ENCODE peak calls at places on chromosomes 12 and 14, in five cellular contexts. I is H1, V is K562, Z is HepG2, W is GM12878. X is an unnamed sample.

GRCh38 chr14:103151270-103151933 is 28.1 kb downstream of the TNFAIP2 start:
- DNase-seq in W (no peak), Z (no peak), V (no peak), I (no peak), X (no peak)

GRCh38 chr14:90461425-90461824 is 64.6 kb downstream of the CALM1 start:
- DNase-seq in V (no peak), W (no peak), Z (no peak), I (no peak), X (peak)

GRCh38 chr12:108939594-108939993 is 59.7 kb downstream of the DAO start:
- DNase-seq in V (peak), Z (peak), W (peak), I (no peak), X (no peak)

GRCh38 chr12:121803861-121804416 is at the start of gene SETD1B:
- DNase-seq in Z (no peak), I (no peak), W (no peak), V (peak), X (peak)

GRCh38 chr12:108152179-108152538 is 23.1 kb downstream of the WSCD2 start:
- DNase-seq in W (no peak), Z (no peak), I (no peak), V (no peak), X (no peak)

GRCh38 chr12:79378496-79378895 is 312.3 kb downstream of the PAWR start:
- DNase-seq in I (no peak), V (no peak), W (no peak), Z (no peak), X (no peak)

GRCh38 chr14:62015248-62015647 is 253.0 kb downstream of the SNAPC1 start:
- DNase-seq in Z (no peak), V (no peak), I (no peak), W (no peak), X (no peak)

GRCh38 chr14:53183071-53183470 is 29.9 kb upstream of the DDHD1 start:
- DNase-seq in I (no peak), V (no peak), W (no peak), Z (no peak), X (no peak)

GRCh38 chr14:55103005-55103640 is 25.9 kb upstream of the LGALS3 start:
- DNase-seq in Z (peak), V (peak), W (peak), I (peak), X (peak)

GRCh38 chr12:65121956-65122469 is 908 bp upstream of the WIF1 start:
- DNase-seq in Z (no peak), I (no peak), W (no peak), V (no peak), X (no peak)

GRCh38 chr14:70032447-70032846 is 153.2 kb downstream of the SMOC1 start:
- DNase-seq in I (no peak), V (no peak), Z (peak), W (no peak), X (peak)

GRCh38 chr14:105150368-105151111 is 18.0 kb downstream of the JAG2 start:
- DNase-seq in V (no peak), Z (no peak), W (no peak), I (peak), X (no peak)

GRCh38 chr14:105979446-105979845 is 453.1 kb downstream of the TMEM121 start:
- DNase-seq in Z (no peak), W (no peak), I (no peak), V (no peak), X (no peak)

GRCh38 chr12:82040987-82041743 is 282.0 kb upstream of the PPFIA2 start:
- DNase-seq in Z (no peak), W (no peak), V (no peak), I (no peak), X (no peak)

GRCh38 chr12:50517456-50518048 is 12.8 kb downstream of the DIP2B start:
- DNase-seq in W (peak), V (no peak), Z (peak), I (no peak), X (no peak)

GRCh38 chr14:57293851-57294837 is 25.4 kb downstream of the AP5M1 start:
- DNase-seq in I (no peak), Z (no peak), W (no peak), V (no peak), X (no peak)

GRCh38 chr14:73686901-73687300 is 27.3 kb downstream of the PNMA1 start:
- DNase-seq in W (no peak), Z (no peak), I (no peak), V (no peak), X (no peak)

GRCh38 chr14:102088012-102088792 is 1.4 kb upstream of the HSP90AA1 start:
- DNase-seq in I (peak), Z (no peak), V (peak), W (peak), X (no peak)

DNA sequence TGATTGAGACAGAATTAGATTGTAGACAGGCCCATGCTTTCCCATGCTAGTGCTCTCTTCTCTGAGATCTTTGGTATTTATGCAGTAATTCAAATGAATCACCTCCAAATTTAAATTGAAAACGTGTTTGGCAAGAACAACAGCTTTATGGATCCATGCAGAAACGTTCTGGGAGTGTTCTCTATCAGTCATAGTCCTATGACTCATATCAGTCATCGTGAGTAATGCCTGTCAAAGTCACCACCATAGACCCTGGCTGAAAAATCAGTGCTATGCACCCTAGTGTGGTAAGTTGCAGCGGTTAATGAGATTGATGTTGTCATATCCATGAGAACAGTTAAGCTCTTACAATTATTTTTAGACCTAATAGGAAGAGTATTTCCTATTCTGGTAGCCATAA is 90.1 kb upstream of the FOXG1 start:
- DNase-seq in Z (no peak), V (no peak), W (no peak), I (no peak), X (peak)
- TF ChIP-seq HDAC2 in Z (no peak), V (no peak), W (no peak), I (no peak), X (no peak)

GRCh38 chr14:36315159-36315853 is 5.1 kb downstream of the MBIP start:
- DNase-seq in Z (no peak), I (no peak), W (peak), V (no peak), X (no peak)
- TF ChIP-seq HDAC2 in Z (no peak), I (no peak), W (no peak), V (no peak), X (no peak)

GRCh38 chr12:53530920-53531319 is 23.6 kb upstream of the NPFF start:
- DNase-seq in V (no peak), Z (no peak), W (no peak), I (no peak), X (no peak)
- TF ChIP-seq HDAC2 in V (no peak), Z (no peak), W (no peak), I (no peak), X (no peak)

GRCh38 chr14:64513271-64513670 is 8.7 kb downstream of the ZBTB1 start:
- DNase-seq in I (no peak), V (no peak), W (no peak), Z (no peak), X (no peak)

GRCh38 chr14:64508215-64508776 is 3.7 kb downstream of the ZBTB1 start:
- DNase-seq in Z (no peak), V (no peak), W (peak), I (no peak), X (no peak)

GRCh38 chr14:64510127-64510808 is 5.7 kb downstream of the ZBTB1 start:
- DNase-seq in V (no peak), W (no peak), I (no peak), Z (no peak), X (no peak)

GRCh38 chr14:64509036-64509435 is 4.5 kb downstream of the ZBTB1 start:
- DNase-seq in Z (peak), I (no peak), V (no peak), W (no peak), X (no peak)

GRCh38 chr14:64510825-64511679 is 6.5 kb downstream of the ZBTB1 start:
- DNase-seq in V (peak), Z (peak), I (peak), W (no peak), X (peak)
- TF ChIP-seq HDAC2 in V (no peak), Z (no peak), I (no peak), W (no peak), X (no peak)

GRCh38 chr12:132169376-132169775 is 25.1 kb downstream of the NOC4L start:
- DNase-seq in Z (no peak), W (no peak), V (no peak), I (no peak), X (no peak)

GRCh38 chr12:132168311-132169031 is 24.2 kb downstream of the NOC4L start:
- DNase-seq in I (no peak), V (no peak), Z (no peak), W (no peak), X (no peak)

GRCh38 chr12:132171293-132171967 is 27.2 kb downstream of the NOC4L start:
- DNase-seq in Z (no peak), W (no peak), V (no peak), I (no peak), X (no peak)

GRCh38 chr12:132170637-132171292 is 26.5 kb downstream of the NOC4L start:
- DNase-seq in I (no peak), Z (no peak), V (no peak), W (no peak), X (no peak)

DNA sequence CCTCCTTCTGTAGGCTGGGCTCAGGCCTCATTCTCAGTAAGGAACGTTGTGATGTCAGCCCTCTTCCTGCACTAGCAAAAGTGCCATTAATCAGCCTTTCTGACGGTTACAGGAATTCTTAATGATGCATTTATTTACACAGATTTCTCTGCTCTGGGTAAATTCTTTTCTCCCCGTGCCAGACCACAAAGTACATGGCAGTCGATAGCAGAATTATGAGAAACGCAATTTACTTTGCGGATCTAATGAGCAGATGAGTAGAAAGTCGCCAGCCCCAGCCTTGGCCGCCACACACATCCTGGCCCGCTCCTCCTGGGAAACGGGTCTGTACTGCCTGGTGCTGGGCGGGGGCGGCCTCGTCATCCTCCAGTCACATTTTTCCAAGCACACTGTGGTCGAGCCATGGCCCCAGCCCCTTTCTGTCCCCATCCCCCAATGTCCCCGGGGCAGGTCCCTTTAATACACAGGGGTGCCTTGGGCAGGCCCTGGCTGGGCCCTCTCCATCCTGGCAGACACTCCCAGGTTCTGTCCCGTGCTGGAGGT is 25.9 kb downstream of the NOC4L start:
- DNase-seq in Z (no peak), I (no peak), W (no peak), V (no peak), X (no peak)
- TF ChIP-seq HDAC2 in Z (no peak), I (no peak), W (no peak), V (no peak), X (no peak)

DNA sequence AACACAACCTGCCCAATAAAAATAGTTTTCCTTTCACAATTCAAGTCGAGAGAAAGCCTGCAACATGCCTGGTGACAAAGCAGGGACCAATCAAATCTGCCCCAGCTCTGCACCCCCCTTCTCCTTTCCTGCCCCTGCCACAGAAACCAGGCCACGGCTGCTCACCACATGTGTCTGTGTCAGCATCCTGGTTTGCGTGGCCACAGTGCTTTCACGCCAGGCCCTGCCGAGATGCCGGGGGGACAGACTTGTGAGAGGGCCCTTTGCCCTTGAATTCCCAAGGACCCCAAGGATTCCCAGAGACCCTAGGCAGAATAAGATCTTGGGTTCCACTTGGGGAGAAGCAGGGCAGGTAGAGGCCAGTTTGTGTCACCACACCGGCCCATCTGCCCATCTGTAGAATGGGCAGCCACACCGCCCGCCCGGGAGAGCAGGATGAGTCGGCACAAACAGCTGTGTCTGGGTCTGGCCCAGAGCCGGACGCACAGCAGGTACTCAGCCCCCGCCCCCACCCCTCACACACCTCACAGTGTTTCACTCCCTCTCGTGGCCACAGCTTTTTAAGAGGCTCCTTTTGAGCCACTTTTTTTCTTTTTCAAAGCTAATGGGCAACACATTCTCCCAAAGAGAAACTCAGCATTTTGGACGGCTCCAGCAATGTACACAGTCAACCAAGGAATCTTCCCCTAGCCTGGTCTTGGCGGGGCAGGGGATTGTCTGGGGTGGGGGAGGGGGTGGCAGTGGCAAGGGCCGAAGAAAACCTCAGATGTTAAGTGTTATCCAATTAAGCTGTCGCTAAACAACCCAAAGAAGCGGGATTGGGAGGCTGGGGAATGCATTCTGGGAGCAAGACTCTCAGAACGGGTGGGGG is 41.5 kb downstream of the BCL11B start:
- DNase-seq in V (peak), Z (no peak), W (no peak), I (no peak), X (no peak)
- TF ChIP-seq HDAC2 in V (no peak), Z (no peak), W (no peak), I (no peak), X (no peak)

GRCh38 chr12:39831587-39832315 is 212.1 kb upstream of the ABCD2 start:
- DNase-seq in V (no peak), W (no peak), Z (peak), I (no peak), X (peak)
- TF ChIP-seq HDAC2 in V (no peak), W (no peak), Z (no peak), I (no peak), X (no peak)

DNA sequence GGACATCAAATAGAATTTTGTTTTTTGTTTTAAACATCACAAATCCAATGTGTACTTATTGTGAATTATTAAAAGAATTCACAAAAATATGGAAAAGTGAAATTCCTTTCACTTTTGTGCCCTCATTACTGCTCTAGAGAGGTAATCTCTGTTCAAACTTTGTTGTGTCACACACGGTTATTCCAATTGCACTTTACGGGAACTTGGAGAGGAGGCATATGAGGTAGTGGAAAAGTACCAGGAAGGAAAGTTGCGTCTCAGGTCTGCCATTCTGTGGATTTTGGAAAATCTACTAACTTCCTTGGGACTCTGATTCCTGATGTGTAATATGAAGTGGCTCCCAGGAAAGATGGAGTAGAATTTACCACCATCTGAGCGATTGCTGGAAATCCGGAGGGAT is 90.9 kb upstream of the DCN start:
- DNase-seq in I (no peak), W (no peak), Z (no peak), V (no peak), X (no peak)
- TF ChIP-seq HDAC2 in I (no peak), W (no peak), Z (no peak), V (no peak), X (no peak)

GRCh38 chr12:58711968-58712367 is 208.3 kb downstream of the LRIG3 start:
- DNase-seq in I (no peak), W (no peak), Z (no peak), V (no peak), X (no peak)
- TF ChIP-seq HDAC2 in I (no peak), W (no peak), Z (no peak), V (no peak), X (no peak)

DNA sequence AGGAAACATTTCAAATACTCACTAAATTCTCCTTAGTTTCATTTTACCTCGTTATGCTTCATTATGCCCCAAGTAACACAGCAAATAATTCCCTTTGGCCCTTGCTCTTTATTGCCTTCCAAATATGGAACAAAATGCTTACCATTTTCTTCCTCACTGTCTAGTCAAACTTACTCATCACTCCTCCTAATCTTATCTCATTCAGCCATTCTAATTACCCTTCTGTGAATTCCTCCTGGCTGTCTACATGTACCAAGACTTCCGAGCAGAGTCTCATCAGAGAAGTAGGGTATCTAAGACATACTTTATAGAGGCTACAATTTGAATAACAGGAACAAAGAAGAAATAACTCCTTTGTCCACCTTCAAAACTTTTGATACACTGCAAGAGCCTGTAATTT is 292.2 kb upstream of the CLEC14A start:
- DNase-seq in Z (no peak), W (no peak), I (no peak), V (no peak), X (no peak)
- TF ChIP-seq HDAC2 in Z (no peak), W (no peak), I (no peak), V (no peak), X (no peak)

X was measured in A549.